ENCODE peak calls at places on chromosomes 3 and 15, in four cellular contexts. D is small intestine, Z is mucosa of descending colon, A is psoas muscle. U is an unnamed sample.

GRCh38 chr3:48464713-48465221 is 18.2 kb downstream of the ATRIP start:
- DNase-seq in D (no peak), Z (peak; percentile 64), A (no peak), U (no peak)

GRCh38 chr15:39966521-39966920 is 32.6 kb downstream of the EIF2AK4 start:
- DNase-seq in D (no peak), Z (no peak), A (no peak), U (no peak)

GRCh38 chr3:45618081-45618509 is 23.5 kb downstream of the LIMD1 start:
- DNase-seq in D (no peak), Z (no peak), A (no peak), U (peak; percentile 67)

GRCh38 chr15:78979456-78980320 is 34.8 kb upstream of the CTSH start:
- DNase-seq in D (peak; percentile 83), Z (no peak), A (no peak), U (peak; percentile 78)

GRCh38 chr3:130850044-130850797 is 43.7 kb upstream of the ATP2C1 start:
- DNase-seq in D (no peak), Z (no peak), A (no peak), U (no peak)

GRCh38 chr15:55126111-55126510 is 70.6 kb downstream of the RSL24D1 start:
- DNase-seq in D (no peak), Z (no peak), A (no peak), U (no peak)

GRCh38 chr15:92393994-92394326 is 279 bp downstream of the ST8SIA2 start:
- DNase-seq in D (no peak), Z (no peak), A (no peak), U (no peak)

GRCh38 chr3:132038198-132038825 is 3.5 kb upstream of the CPNE4 start:
- DNase-seq in D (peak; percentile 13), Z (no peak), A (no peak), U (no peak)

GRCh38 chr15:73686781-73687256 is 2.6 kb downstream of the CD276 start:
- DNase-seq in D (no peak), Z (no peak), A (no peak), U (no peak)

GRCh38 chr3:181103605-181104004 is 114.1 kb upstream of the DNAJC19 start:
- DNase-seq in D (no peak), Z (no peak), A (no peak), U (no peak)

GRCh38 chr3:4979401-4980228 is at the start of gene BHLHE40:
- DNase-seq in D (peak; percentile 26), Z (peak; percentile 72), A (no peak), U (no peak)

GRCh38 chr3:124351430-124352142 is 359.7 kb upstream of the ROPN1 start:
- DNase-seq in D (peak; percentile 66), Z (no peak), A (no peak), U (peak; percentile 14)

GRCh38 chr3:3798641-3799113 is 554 bp upstream of the LRRN1 start:
- DNase-seq in D (peak; percentile 12), Z (peak; percentile 39), A (peak; percentile 58), U (peak; percentile 6)

GRCh38 chr3:84958495-84959469 is at the start of gene CADM2:
- DNase-seq in D (peak; percentile 71), Z (peak; percentile 83), A (peak; percentile 94), U (peak; percentile 91)

GRCh38 chr15:60049948-60050347 is 45.8 kb downstream of the FOXB1 start:
- DNase-seq in D (no peak), Z (no peak), A (no peak), U (no peak)

DNA sequence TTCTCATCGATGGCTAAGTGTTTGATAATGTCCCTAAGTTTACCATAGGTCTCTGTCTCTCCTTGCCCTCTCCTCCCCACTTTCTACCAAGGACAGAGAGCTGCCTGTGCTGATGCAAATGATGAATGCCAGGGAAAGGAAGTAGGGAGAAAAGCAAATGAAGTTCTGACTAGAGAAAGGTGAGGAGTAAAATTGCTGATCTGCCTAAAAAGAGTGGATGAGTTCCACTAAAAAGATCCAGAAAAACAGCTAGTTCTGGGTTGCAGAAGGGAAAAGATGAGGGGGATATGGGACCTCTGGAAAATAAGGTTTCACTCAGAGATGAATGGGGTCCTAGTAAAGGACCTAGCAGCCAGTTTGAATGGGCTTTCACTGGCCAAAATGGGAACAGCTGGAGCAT is 13.8 kb downstream of the MYZAP start:
- DNase-seq in D (no peak), Z (no peak), A (no peak), U (no peak)
- H3K4me1 ChIP-seq in D (peaks cover 12% of the 10 kb centered on the region), Z (peaks cover 13% of the 10 kb centered on the region), A (peaks cover 3% of the 10 kb centered on the region), U (peaks cover 54% of the 10 kb centered on the region)

GRCh38 chr3:197257711-197258110 is 40.7 kb downstream of the DLG1 start:
- DNase-seq in D (no peak), Z (no peak), A (no peak), U (no peak)

GRCh38 chr3:197260491-197261163 is 37.8 kb downstream of the DLG1 start:
- DNase-seq in D (no peak), Z (no peak), A (no peak), U (no peak)

GRCh38 chr3:197258168-197258755 is 40.1 kb downstream of the DLG1 start:
- DNase-seq in D (no peak), Z (no peak), A (no peak), U (no peak)

GRCh38 chr3:197261164-197261509 is 37.3 kb downstream of the DLG1 start:
- DNase-seq in D (no peak), Z (no peak), A (no peak), U (no peak)

GRCh38 chr3:197259096-197259495 is 39.3 kb downstream of the DLG1 start:
- DNase-seq in D (no peak), Z (no peak), A (no peak), U (no peak)
- H3K4me1 ChIP-seq in D (peaks cover 4% of the 10 kb centered on the region), Z (peaks cover 5% of the 10 kb centered on the region), A (peaks cover 63% of the 10 kb centered on the region), U (no peaks in the 10 kb centered on the region)

GRCh38 chr15:28131400-28131799 is 32.3 kb upstream of the OCA2 start:
- DNase-seq in D (no peak), Z (no peak), A (no peak), U (no peak)

GRCh38 chr15:28130651-28131050 is 31.5 kb upstream of the OCA2 start:
- DNase-seq in D (no peak), Z (no peak), A (no peak), U (no peak)

GRCh38 chr15:28131946-28132345 is 32.8 kb upstream of the OCA2 start:
- DNase-seq in D (no peak), Z (no peak), A (no peak), U (no peak)

GRCh38 chr15:28132524-28133275 is 33.6 kb upstream of the OCA2 start:
- DNase-seq in D (no peak), Z (no peak), A (no peak), U (no peak)

DNA sequence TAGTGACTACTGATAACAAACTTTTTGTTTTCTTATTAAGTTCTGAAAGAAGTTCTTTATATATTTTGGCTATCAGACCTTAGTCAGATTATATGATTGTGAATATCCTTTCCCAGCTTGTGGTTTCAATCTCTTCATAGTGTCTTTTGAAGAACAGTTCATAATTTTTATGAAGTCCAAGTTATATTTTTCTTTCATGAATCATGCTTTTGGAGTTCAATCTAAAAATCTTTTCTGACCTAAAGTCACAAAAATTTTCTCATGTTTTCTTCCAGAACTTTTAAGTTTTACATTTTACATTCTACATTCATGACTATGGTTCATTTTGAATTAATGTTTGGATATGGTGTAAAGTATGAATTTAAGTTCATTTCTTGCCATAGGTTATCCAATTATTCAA is 34.2 kb upstream of the OCA2 start:
- DNase-seq in D (no peak), Z (no peak), A (no peak), U (no peak)
- H3K4me1 ChIP-seq in D (no peaks in the 10 kb centered on the region), Z (no peaks in the 10 kb centered on the region), A (no peaks in the 10 kb centered on the region), U (no peaks in the 10 kb centered on the region)

GRCh38 chr3:133574260-133574881 is 885 bp downstream of the CDV3 start:
- DNase-seq in D (peak; percentile 77), Z (peak; percentile 88), A (peak; percentile 89), U (peak; percentile 76)
- H3K4me1 ChIP-seq in D (peaks cover 10% of the 10 kb centered on the region), Z (peaks cover 16% of the 10 kb centered on the region), A (peaks cover 44% of the 10 kb centered on the region), U (peaks cover 28% of the 10 kb centered on the region)

GRCh38 chr3:9901967-9902366 is 681 bp upstream of the IL17RE start:
- DNase-seq in D (no peak), Z (no peak), A (no peak), U (no peak)
- H3K4me1 ChIP-seq in D (peaks cover 4% of the 10 kb centered on the region), Z (peaks cover 46% of the 10 kb centered on the region), A (peaks cover 6% of the 10 kb centered on the region), U (peaks cover 34% of the 10 kb centered on the region)

GRCh38 chr3:71450985-71451560 is 132.5 kb downstream of the FOXP1 start:
- DNase-seq in D (peak; percentile 44), Z (no peak), A (no peak), U (no peak)

GRCh38 chr3:71447803-71448202 is 135.7 kb downstream of the FOXP1 start:
- DNase-seq in D (no peak), Z (no peak), A (no peak), U (no peak)

GRCh38 chr3:71447197-71447596 is 136.3 kb downstream of the FOXP1 start:
- DNase-seq in D (no peak), Z (no peak), A (peak; percentile 70), U (peak; percentile 23)

GRCh38 chr3:71451812-71452211 is 131.7 kb downstream of the FOXP1 start:
- DNase-seq in D (no peak), Z (no peak), A (no peak), U (no peak)

DNA sequence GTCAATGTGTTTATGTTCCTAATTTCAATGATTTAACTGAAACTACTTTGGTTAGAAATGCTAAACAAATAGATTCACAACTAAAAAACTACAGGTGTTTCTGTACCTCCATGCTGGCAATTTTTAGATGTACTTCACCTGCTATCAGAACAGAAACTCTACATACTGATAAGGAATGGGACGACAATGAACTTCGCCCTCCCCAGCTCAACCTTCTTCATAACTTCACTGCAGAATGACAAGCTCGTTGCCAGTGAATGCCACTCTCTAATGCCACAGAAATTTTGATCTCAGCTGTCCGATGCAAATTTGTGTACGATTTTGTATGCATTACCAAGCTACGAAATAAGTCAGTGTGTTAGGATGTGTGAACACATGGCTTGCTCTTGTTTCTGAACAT is 133.4 kb downstream of the FOXP1 start:
- DNase-seq in D (peak; percentile 85), Z (no peak), A (no peak), U (no peak)
- H3K4me1 ChIP-seq in D (peaks cover 7% of the 10 kb centered on the region), Z (peaks cover 28% of the 10 kb centered on the region), A (peaks cover 28% of the 10 kb centered on the region), U (peaks cover 15% of the 10 kb centered on the region)

DNA sequence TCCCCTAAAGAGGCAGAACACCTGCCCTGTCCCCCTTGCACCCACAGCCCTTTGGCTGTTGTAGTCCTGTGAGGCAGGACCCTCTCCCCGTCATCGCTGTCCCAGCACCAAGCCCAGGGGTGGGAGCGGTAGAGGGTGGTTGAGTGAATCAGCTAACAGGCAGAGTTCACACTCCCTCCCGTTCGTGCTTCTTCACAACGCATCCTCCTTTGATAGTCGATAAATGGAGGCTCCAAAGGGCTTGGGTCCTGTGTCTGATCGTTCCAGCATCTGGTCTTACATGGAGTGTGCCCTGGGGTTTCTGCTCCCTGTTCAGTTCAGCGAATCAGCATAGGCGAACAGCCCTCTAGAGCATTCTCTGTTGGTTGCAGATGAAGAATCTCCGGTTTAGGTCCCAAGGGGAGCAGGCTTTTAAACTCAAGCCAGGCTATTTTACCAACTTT is 820 bp upstream of the HMCES start:
- DNase-seq in D (no peak), Z (no peak), A (no peak), U (no peak)
- H3K4me1 ChIP-seq in D (peaks cover 8% of the 10 kb centered on the region), Z (peaks cover 26% of the 10 kb centered on the region), A (peaks cover 18% of the 10 kb centered on the region), U (peaks cover 8% of the 10 kb centered on the region)

GRCh38 chr15:70249616-70250015 is 151.9 kb upstream of the TLE3 start:
- DNase-seq in D (no peak), Z (no peak), A (peak; percentile 39), U (no peak)
- H3K4me1 ChIP-seq in D (no peaks in the 10 kb centered on the region), Z (no peaks in the 10 kb centered on the region), A (no peaks in the 10 kb centered on the region), U (no peaks in the 10 kb centered on the region)

U was measured in pancreas.